ENCODE peak calls at places on chromosomes 2 and 18, in ten cellular contexts. A is suprapubic skin, J is prostate gland, T is uterus, W is ovary, G is tibial nerve, B is IMR-90, P is GM12878, C is A549, L is GM12892. N is an unnamed sample.

GRCh38 chr2:154587739-154588138 is 110.8 kb upstream of the KCNJ3 start:
- DNase-seq in A (no peak), G (no peak), C (no peak), L (no peak), T (no peak), P (no peak), W (no peak), J (no peak), B (no peak), N (no peak)

GRCh38 chr2:31270136-31270535 is 36.2 kb downstream of the EHD3 start:
- DNase-seq in J (no peak), B (peak), A (no peak), C (no peak), G (no peak), L (no peak), P (no peak), W (no peak), T (no peak), N (no peak)

GRCh38 chr2:206481056-206481455 is 37.7 kb downstream of the ADAM23 start:
- DNase-seq in G (no peak), A (no peak), C (no peak), L (no peak), J (no peak), B (no peak), W (no peak), T (no peak), P (no peak), N (no peak)

GRCh38 chr2:135299656-135300244 is 231.3 kb downstream of the ZRANB3 start:
- DNase-seq in G (no peak), B (peak), P (peak), A (no peak), C (no peak), W (no peak), J (no peak), L (no peak), T (no peak), N (no peak)

GRCh38 chr18:45962461-45962860 is 4.7 kb downstream of the EPG5 start:
- DNase-seq in T (no peak), G (no peak), P (peak), B (peak), W (no peak), C (no peak), J (no peak), L (no peak), A (no peak), N (no peak)

GRCh38 chr2:66109419-66109818 is 325.5 kb upstream of the MEIS1 start:
- DNase-seq in G (no peak), T (no peak), P (no peak), J (no peak), A (no peak), L (no peak), B (no peak), C (no peak), W (no peak), N (no peak)

GRCh38 chr18:79071037-79071960 is 2.1 kb downstream of the ATP9B start:
- DNase-seq in J (no peak), L (no peak), B (no peak), G (no peak), A (no peak), W (no peak), P (no peak), T (no peak), C (no peak), N (no peak)

GRCh38 chr2:100853909-100854810 is 34.2 kb downstream of the NPAS2 start:
- DNase-seq in C (peak), J (no peak), G (no peak), A (no peak), P (no peak), B (no peak), L (no peak), T (no peak), W (no peak), N (no peak)

GRCh38 chr2:10119027-10119325 is 3.6 kb upstream of the RRM2 start:
- DNase-seq in A (no peak), B (no peak), T (no peak), C (no peak), G (no peak), W (no peak), P (no peak), L (no peak), J (no peak), N (no peak)

GRCh38 chr2:229474125-229474524 is 203.0 kb upstream of the PID1 start:
- DNase-seq in W (no peak), P (no peak), T (no peak), B (no peak), A (no peak), G (no peak), C (no peak), J (no peak), L (no peak), N (no peak)

GRCh38 chr2:24919977-24920812 is at the start of gene ADCY3:
- DNase-seq in T (peak), P (no peak), J (peak), A (peak), G (no peak), B (peak), C (peak), L (peak), W (peak), N (peak)

GRCh38 chr18:939958-940357 is 35.3 kb downstream of the ADCYAP1 start:
- DNase-seq in P (no peak), B (no peak), G (no peak), A (no peak), T (no peak), J (no peak), L (no peak), W (no peak), C (no peak), N (no peak)

GRCh38 chr2:180573951-180574350 is 406.5 kb upstream of the UBE2E3 start:
- DNase-seq in B (peak), T (no peak), W (no peak), A (no peak), P (no peak), C (peak), L (no peak), G (no peak), J (no peak), N (no peak)

GRCh38 chr2:45813003-45813601 is 161.6 kb downstream of the PRKCE start:
- DNase-seq in J (no peak), C (no peak), A (no peak), T (peak), P (no peak), B (peak), G (peak), L (no peak), W (peak), N (no peak)

GRCh38 chr2:36541891-36542595 is 55.9 kb downstream of the FEZ2 start:
- DNase-seq in T (no peak), W (no peak), J (no peak), C (no peak), B (no peak), L (no peak), A (no peak), G (no peak), P (no peak), N (no peak)

GRCh38 chr2:26580151-26580550 is 61.0 kb downstream of the CIB4 start:
- DNase-seq in L (no peak), W (no peak), A (no peak), T (no peak), C (no peak), B (no peak), G (no peak), J (no peak), P (no peak), N (no peak)

GRCh38 chr2:3223080-3223923 is 154.3 kb downstream of the EIPR1 start:
- DNase-seq in T (no peak), A (no peak), L (peak), G (no peak), P (peak), C (no peak), B (peak), J (no peak), W (no peak), N (peak)

GRCh38 chr2:111698743-111699554 is 185.0 kb downstream of the ANAPC1 start:
- DNase-seq in W (no peak), B (peak), L (no peak), P (no peak), C (peak), A (peak), G (peak), J (peak), T (no peak), N (peak)

GRCh38 chr18:8643479-8643878 is 34.2 kb downstream of the RAB12 start:
- DNase-seq in T (no peak), P (no peak), W (no peak), G (no peak), A (no peak), B (no peak), J (no peak), L (no peak), C (no peak), N (no peak)

GRCh38 chr2:239354132-239354790 is 46.6 kb downstream of the HDAC4 start:
- DNase-seq in G (no peak), J (no peak), P (no peak), W (no peak), T (no peak), B (no peak), C (no peak), L (no peak), A (peak), N (no peak)

DNA sequence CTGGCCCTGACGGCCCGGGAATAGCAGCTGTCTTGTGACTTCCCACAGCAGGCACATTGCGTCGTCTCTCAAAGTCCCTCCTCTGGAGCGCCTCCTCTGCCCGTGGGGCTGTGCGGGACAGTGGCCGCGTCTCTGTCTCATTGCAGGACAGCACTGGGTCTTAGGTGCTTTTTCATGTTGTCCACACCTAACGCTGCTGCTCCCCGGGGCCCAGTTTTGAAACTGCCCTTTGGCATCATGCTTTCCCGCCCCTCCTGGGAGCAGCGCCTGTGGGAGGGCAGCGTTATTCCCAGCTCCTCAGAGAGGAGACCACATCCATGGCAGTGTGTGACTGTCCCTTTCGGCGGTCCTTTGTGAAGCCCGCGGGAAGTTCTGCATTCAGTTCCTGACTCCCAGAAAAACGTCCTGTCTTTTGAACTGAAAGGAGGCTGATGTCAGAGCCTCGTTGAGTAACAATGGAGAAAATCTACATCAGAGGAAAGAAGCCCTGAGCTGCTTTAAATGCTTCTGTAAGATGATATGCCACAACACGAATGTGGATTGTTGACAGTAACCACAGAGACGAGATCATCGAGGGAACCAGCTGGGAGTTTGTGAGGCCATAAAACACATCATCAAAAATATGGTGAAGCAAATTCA is 226.0 kb downstream of the FAM210A start:
- DNase-seq in T (no peak), C (peak), G (no peak), J (peak), W (no peak), B (peak), L (no peak), A (no peak), P (no peak), N (no peak)
- TF ChIP-seq POLR2A in T (no peak), C (no peak), G (no peak), J (no peak), W (no peak), B (no peak), L (no peak), A (no peak), P (no peak), N (no peak)

GRCh38 chr2:201233192-201234166 is 26.9 kb upstream of the CASP8 start:
- DNase-seq in L (peak), B (no peak), W (peak), C (peak), P (peak), G (no peak), A (no peak), T (peak), J (peak), N (peak)
- TF ChIP-seq POLR2A in L (peak), B (no peak), W (no peak), C (peak), P (peak), G (no peak), A (no peak), T (peak), J (peak), N (no peak)

DNA sequence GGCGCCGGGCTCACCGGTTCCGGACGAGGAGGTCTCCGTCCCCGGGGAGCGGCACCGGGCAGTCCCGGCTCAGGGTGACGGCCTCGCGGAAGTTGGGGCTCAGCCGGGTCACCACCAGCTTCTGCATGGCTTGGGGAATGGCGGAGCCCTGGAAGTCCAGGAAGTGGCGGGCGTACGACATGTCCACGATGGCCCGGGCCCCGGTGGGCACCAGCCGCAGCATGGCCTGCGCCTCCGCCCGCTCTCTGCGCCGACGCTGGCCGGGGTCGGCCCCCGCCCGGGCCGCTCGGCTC is 157 bp downstream of the PTGR3 start:
- DNase-seq in J (no peak), A (peak), B (no peak), G (no peak), T (no peak), W (no peak), C (no peak), P (no peak), L (no peak), N (no peak)
- TF ChIP-seq POLR2A in J (peak), A (no peak), B (no peak), G (peak), T (no peak), W (no peak), C (peak), P (peak), L (peak), N (no peak)

DNA sequence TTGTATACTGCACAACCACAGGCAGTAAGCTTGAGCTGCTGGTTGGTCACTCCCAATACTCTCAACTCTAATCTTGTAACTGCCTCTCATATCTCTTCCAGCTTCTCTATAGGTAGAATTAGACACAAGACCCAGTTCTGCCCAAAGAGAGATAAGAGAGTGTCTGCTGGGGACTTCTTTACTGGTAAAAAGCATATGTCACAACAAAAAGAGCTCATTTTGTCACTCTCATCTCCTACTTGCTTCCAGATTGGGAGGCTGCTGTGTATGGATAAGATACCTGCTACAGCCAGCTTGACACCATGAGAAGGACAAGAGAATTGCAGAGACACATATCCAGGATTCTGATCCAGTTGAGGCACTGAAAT is 165.2 kb downstream of the PTH2R start:
- DNase-seq in W (no peak), A (no peak), C (no peak), G (no peak), P (no peak), T (no peak), B (no peak), J (no peak), L (no peak), N (no peak)
- TF ChIP-seq POLR2A in W (no peak), A (no peak), C (no peak), G (no peak), P (no peak), T (no peak), B (no peak), J (no peak), L (no peak), N (no peak)

DNA sequence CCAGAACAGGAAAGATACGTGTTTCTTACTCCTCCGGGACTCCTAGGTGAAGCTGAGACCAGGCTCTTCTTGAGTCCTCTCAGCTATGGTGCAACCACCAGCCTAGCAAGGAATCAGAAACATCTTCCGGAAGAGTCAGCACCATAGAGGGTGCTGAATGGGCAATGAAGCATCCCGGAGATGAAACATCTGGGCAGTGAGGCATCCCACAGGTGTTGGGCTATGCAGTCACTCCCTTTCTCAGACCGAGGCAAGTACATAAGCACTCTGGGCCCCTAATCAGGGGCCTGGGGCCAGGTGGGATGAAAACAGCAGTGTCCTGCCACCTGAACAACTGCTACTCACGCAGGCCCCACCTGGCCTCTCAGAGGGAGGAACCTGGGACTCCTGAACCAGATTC is 1.4 kb upstream of the CAPN10 start:
- DNase-seq in G (no peak), C (no peak), T (no peak), A (no peak), J (no peak), L (no peak), P (peak), W (peak), B (no peak), N (no peak)
- TF ChIP-seq POLR2A in G (no peak), C (no peak), T (no peak), A (no peak), J (no peak), L (peak), P (peak), W (no peak), B (no peak), N (no peak)

GRCh38 chr18:3451989-3452749 is 2.2 kb downstream of the TGIF1 start:
- DNase-seq in P (no peak), C (peak), G (peak), T (peak), W (peak), L (no peak), B (peak), J (peak), A (peak), N (peak)
- TF ChIP-seq POLR2A in P (no peak), C (no peak), G (no peak), T (peak), W (peak), L (no peak), B (peak), J (peak), A (no peak), N (no peak)

DNA sequence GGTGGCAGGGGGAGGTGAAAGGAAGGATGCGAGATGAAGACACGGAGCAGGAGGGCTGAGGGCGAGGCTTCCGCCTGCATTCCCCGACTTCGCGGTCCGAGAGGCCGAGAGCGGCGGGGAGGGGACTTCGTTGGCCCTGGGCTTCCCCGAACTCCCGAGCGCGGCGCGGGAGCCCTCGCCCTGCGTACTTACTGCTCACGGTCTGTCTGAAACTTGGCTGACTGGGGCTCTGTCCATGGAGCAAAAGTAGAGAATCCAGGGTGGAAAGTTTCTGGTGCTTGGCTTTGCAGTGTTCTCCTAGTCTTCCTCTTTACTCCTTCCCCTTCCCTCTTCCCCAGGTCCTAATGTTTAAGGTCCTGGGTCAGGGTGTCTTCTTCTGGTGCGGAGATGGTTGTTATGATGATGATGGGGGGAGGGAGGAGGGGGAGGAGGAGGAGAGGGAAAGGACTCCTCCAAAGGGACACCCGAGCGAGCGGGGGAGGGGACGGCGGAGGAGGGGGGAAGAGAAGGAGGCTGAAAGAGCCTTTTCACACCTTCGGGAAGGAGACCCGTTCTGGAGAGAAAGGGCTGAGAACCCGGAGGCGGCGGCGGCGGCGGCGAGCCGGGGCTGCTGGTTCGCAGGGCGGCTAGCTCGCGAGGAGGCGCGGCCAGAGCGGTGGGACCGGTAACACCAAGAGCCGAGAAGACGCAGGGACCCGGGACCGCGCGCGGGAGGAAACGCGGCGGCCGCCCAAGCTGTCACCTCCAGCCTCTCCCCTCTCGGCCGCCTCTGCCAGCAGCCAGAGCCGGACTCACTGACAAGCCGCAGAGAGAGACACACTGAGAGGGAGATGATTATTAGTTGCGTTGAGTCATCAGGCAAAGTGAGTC is at the start of gene SATB2:
- DNase-seq in C (peak), A (peak), P (no peak), J (no peak), G (no peak), W (no peak), B (peak), L (no peak), T (no peak), N (no peak)
- TF ChIP-seq POLR2A in C (no peak), A (no peak), P (no peak), J (no peak), G (no peak), W (no peak), B (peak), L (no peak), T (no peak), N (no peak)

N was measured in testis.